ENCODE peak calls at places on chromosomes 11 and 22, in ten cellular contexts. One of them, this sample, is unnamed. For H3K4me1, the result is how much of the 10 kb centered on the place peaks cover.

GRCh38 chr11:9573054-9573774 is at the start of gene WEE1:
- DNase-seq in tibial nerve: peak
- DNase-seq in CD8-positive, alpha-beta T cell: peak
- DNase-seq in K562: peak
- DNase-seq in fibroblast of lung: peak
- DNase-seq in body of pancreas: peak
- DNase-seq in keratinocyte: peak
- DNase-seq in left ventricle myocardium inferior: peak
- DNase-seq in neural progenitor cell: peak
- DNase-seq in cardiac muscle cell: peak
- DNase-seq in this sample: peak

GRCh38 chr22:29216873-29217666 is 11.4 kb downstream of the EMID1 start:
- DNase-seq in tibial nerve: no peak
- DNase-seq in CD8-positive, alpha-beta T cell: no peak
- DNase-seq in K562: no peak
- DNase-seq in fibroblast of lung: no peak
- DNase-seq in body of pancreas: peak
- DNase-seq in keratinocyte: no peak
- DNase-seq in left ventricle myocardium inferior: no peak
- DNase-seq in neural progenitor cell: no peak
- DNase-seq in cardiac muscle cell: peak
- DNase-seq in this sample: no peak

GRCh38 chr11:102359372-102359771 is 12.4 kb downstream of the BIRC2 start:
- DNase-seq in tibial nerve: no peak
- DNase-seq in CD8-positive, alpha-beta T cell: no peak
- DNase-seq in K562: no peak
- DNase-seq in fibroblast of lung: no peak
- DNase-seq in body of pancreas: no peak
- DNase-seq in keratinocyte: no peak
- DNase-seq in left ventricle myocardium inferior: no peak
- DNase-seq in neural progenitor cell: no peak
- DNase-seq in cardiac muscle cell: no peak
- DNase-seq in this sample: no peak

GRCh38 chr22:40189979-40190378 is 12.3 kb downstream of the TNRC6B start:
- DNase-seq in tibial nerve: no peak
- DNase-seq in CD8-positive, alpha-beta T cell: no peak
- DNase-seq in K562: no peak
- DNase-seq in fibroblast of lung: no peak
- DNase-seq in body of pancreas: no peak
- DNase-seq in keratinocyte: no peak
- DNase-seq in left ventricle myocardium inferior: no peak
- DNase-seq in neural progenitor cell: no peak
- DNase-seq in cardiac muscle cell: no peak
- DNase-seq in this sample: no peak

GRCh38 chr22:19765477-19766234 is 5.1 kb downstream of the TBX1 start:
- DNase-seq in tibial nerve: no peak
- DNase-seq in CD8-positive, alpha-beta T cell: no peak
- DNase-seq in K562: peak
- DNase-seq in fibroblast of lung: no peak
- DNase-seq in body of pancreas: no peak
- DNase-seq in keratinocyte: no peak
- DNase-seq in left ventricle myocardium inferior: no peak
- DNase-seq in neural progenitor cell: peak
- DNase-seq in cardiac muscle cell: peak
- DNase-seq in this sample: no peak

GRCh38 chr11:70099578-70100282 is 21.6 kb downstream of the ANO1 start:
- DNase-seq in tibial nerve: no peak
- DNase-seq in CD8-positive, alpha-beta T cell: no peak
- DNase-seq in K562: no peak
- DNase-seq in fibroblast of lung: no peak
- DNase-seq in body of pancreas: no peak
- DNase-seq in keratinocyte: no peak
- DNase-seq in left ventricle myocardium inferior: no peak
- DNase-seq in neural progenitor cell: no peak
- DNase-seq in cardiac muscle cell: peak
- DNase-seq in this sample: no peak

GRCh38 chr11:339963-340362 is 19.3 kb upstream of the IFITM3 start:
- DNase-seq in tibial nerve: no peak
- DNase-seq in CD8-positive, alpha-beta T cell: no peak
- DNase-seq in K562: no peak
- DNase-seq in fibroblast of lung: no peak
- DNase-seq in body of pancreas: no peak
- DNase-seq in keratinocyte: no peak
- DNase-seq in left ventricle myocardium inferior: no peak
- DNase-seq in neural progenitor cell: no peak
- DNase-seq in cardiac muscle cell: no peak
- DNase-seq in this sample: no peak

GRCh38 chr11:129146196-129146595 is 45.9 kb downstream of the ARHGAP32 start:
- DNase-seq in tibial nerve: no peak
- DNase-seq in CD8-positive, alpha-beta T cell: no peak
- DNase-seq in K562: no peak
- DNase-seq in fibroblast of lung: peak
- DNase-seq in body of pancreas: no peak
- DNase-seq in keratinocyte: no peak
- DNase-seq in left ventricle myocardium inferior: no peak
- DNase-seq in neural progenitor cell: no peak
- DNase-seq in cardiac muscle cell: peak
- DNase-seq in this sample: no peak

GRCh38 chr11:120536797-120537169 is 25.2 kb downstream of the GRIK4 start:
- DNase-seq in tibial nerve: no peak
- DNase-seq in CD8-positive, alpha-beta T cell: no peak
- DNase-seq in K562: no peak
- DNase-seq in fibroblast of lung: no peak
- DNase-seq in body of pancreas: no peak
- DNase-seq in keratinocyte: no peak
- DNase-seq in left ventricle myocardium inferior: no peak
- DNase-seq in neural progenitor cell: no peak
- DNase-seq in cardiac muscle cell: no peak
- DNase-seq in this sample: no peak

GRCh38 chr11:31808721-31809542 is 2.2 kb downstream of the PAX6 start:
- DNase-seq in tibial nerve: no peak
- DNase-seq in CD8-positive, alpha-beta T cell: no peak
- DNase-seq in K562: no peak
- DNase-seq in fibroblast of lung: no peak
- DNase-seq in body of pancreas: no peak
- DNase-seq in keratinocyte: no peak
- DNase-seq in left ventricle myocardium inferior: no peak
- DNase-seq in neural progenitor cell: peak
- DNase-seq in cardiac muscle cell: no peak
- DNase-seq in this sample: no peak

GRCh38 chr11:18844753-18845367 is 53.3 kb upstream of the PTPN5 start:
- DNase-seq in tibial nerve: no peak
- DNase-seq in CD8-positive, alpha-beta T cell: no peak
- DNase-seq in K562: peak
- DNase-seq in fibroblast of lung: peak
- DNase-seq in body of pancreas: no peak
- DNase-seq in keratinocyte: peak
- DNase-seq in left ventricle myocardium inferior: no peak
- DNase-seq in neural progenitor cell: peak
- DNase-seq in cardiac muscle cell: peak
- DNase-seq in this sample: peak

GRCh38 chr11:10806206-10806605 is 2.5 kb downstream of the EIF4G2 start:
- DNase-seq in tibial nerve: no peak
- DNase-seq in CD8-positive, alpha-beta T cell: no peak
- DNase-seq in K562: no peak
- DNase-seq in fibroblast of lung: no peak
- DNase-seq in body of pancreas: no peak
- DNase-seq in keratinocyte: no peak
- DNase-seq in left ventricle myocardium inferior: no peak
- DNase-seq in neural progenitor cell: no peak
- DNase-seq in cardiac muscle cell: no peak
- DNase-seq in this sample: no peak
- H3K4me3 ChIP-seq in tibial nerve: peak
- H3K4me3 ChIP-seq in CD8-positive, alpha-beta T cell: peak
- H3K4me3 ChIP-seq in K562: peak
- H3K4me3 ChIP-seq in fibroblast of lung: peak
- H3K4me3 ChIP-seq in body of pancreas: no peak
- H3K4me3 ChIP-seq in keratinocyte: no peak
- H3K4me3 ChIP-seq in left ventricle myocardium inferior: peak
- H3K4me3 ChIP-seq in neural progenitor cell: peak
- H3K4me3 ChIP-seq in cardiac muscle cell: no peak
- H3K4me3 ChIP-seq in this sample: no peak

GRCh38 chr22:46681010-46681409 is 57.0 kb downstream of the CERK start:
- DNase-seq in tibial nerve: no peak
- DNase-seq in CD8-positive, alpha-beta T cell: no peak
- DNase-seq in K562: peak
- DNase-seq in fibroblast of lung: no peak
- DNase-seq in body of pancreas: no peak
- DNase-seq in keratinocyte: no peak
- DNase-seq in left ventricle myocardium inferior: no peak
- DNase-seq in neural progenitor cell: no peak
- DNase-seq in cardiac muscle cell: no peak
- DNase-seq in this sample: no peak
- TF ChIP-seq CTCF in tibial nerve: no peak
- TF ChIP-seq CTCF in CD8-positive, alpha-beta T cell: peak
- TF ChIP-seq CTCF in K562: peak
- TF ChIP-seq CTCF in fibroblast of lung: no peak
- TF ChIP-seq CTCF in body of pancreas: peak
- TF ChIP-seq CTCF in keratinocyte: no peak
- TF ChIP-seq CTCF in left ventricle myocardium inferior: peak
- TF ChIP-seq CTCF in neural progenitor cell: no peak
- TF ChIP-seq CTCF in cardiac muscle cell: peak
- TF ChIP-seq CTCF in this sample: peak

GRCh38 chr11:48093795-48094642 is 113.7 kb downstream of the PTPRJ start:
- DNase-seq in tibial nerve: no peak
- DNase-seq in CD8-positive, alpha-beta T cell: no peak
- DNase-seq in K562: no peak
- DNase-seq in fibroblast of lung: peak
- DNase-seq in body of pancreas: no peak
- DNase-seq in keratinocyte: no peak
- DNase-seq in left ventricle myocardium inferior: no peak
- DNase-seq in neural progenitor cell: no peak
- DNase-seq in cardiac muscle cell: peak
- DNase-seq in this sample: peak

GRCh38 chr11:48096588-48097525 is 116.5 kb downstream of the PTPRJ start:
- DNase-seq in tibial nerve: no peak
- DNase-seq in CD8-positive, alpha-beta T cell: peak
- DNase-seq in K562: no peak
- DNase-seq in fibroblast of lung: no peak
- DNase-seq in body of pancreas: no peak
- DNase-seq in keratinocyte: no peak
- DNase-seq in left ventricle myocardium inferior: no peak
- DNase-seq in neural progenitor cell: no peak
- DNase-seq in cardiac muscle cell: no peak
- DNase-seq in this sample: no peak

GRCh38 chr11:48094643-48095339 is 114.4 kb downstream of the PTPRJ start:
- DNase-seq in tibial nerve: no peak
- DNase-seq in CD8-positive, alpha-beta T cell: peak
- DNase-seq in K562: no peak
- DNase-seq in fibroblast of lung: no peak
- DNase-seq in body of pancreas: no peak
- DNase-seq in keratinocyte: no peak
- DNase-seq in left ventricle myocardium inferior: no peak
- DNase-seq in neural progenitor cell: no peak
- DNase-seq in cardiac muscle cell: no peak
- DNase-seq in this sample: no peak

GRCh38 chr11:48098024-48098423 is 117.7 kb downstream of the PTPRJ start:
- DNase-seq in tibial nerve: no peak
- DNase-seq in CD8-positive, alpha-beta T cell: no peak
- DNase-seq in K562: no peak
- DNase-seq in fibroblast of lung: no peak
- DNase-seq in body of pancreas: no peak
- DNase-seq in keratinocyte: no peak
- DNase-seq in left ventricle myocardium inferior: no peak
- DNase-seq in neural progenitor cell: no peak
- DNase-seq in cardiac muscle cell: no peak
- DNase-seq in this sample: no peak

GRCh38 chr11:48095779-48096470 is 115.6 kb downstream of the PTPRJ start:
- DNase-seq in tibial nerve: no peak
- DNase-seq in CD8-positive, alpha-beta T cell: peak
- DNase-seq in K562: no peak
- DNase-seq in fibroblast of lung: no peak
- DNase-seq in body of pancreas: no peak
- DNase-seq in keratinocyte: no peak
- DNase-seq in left ventricle myocardium inferior: no peak
- DNase-seq in neural progenitor cell: no peak
- DNase-seq in cardiac muscle cell: peak
- DNase-seq in this sample: no peak
- H3K4me1 ChIP-seq in tibial nerve: half or more
- H3K4me1 ChIP-seq in CD8-positive, alpha-beta T cell: under half
- H3K4me1 ChIP-seq in K562: under half
- H3K4me1 ChIP-seq in fibroblast of lung: under half
- H3K4me1 ChIP-seq in body of pancreas: under half
- H3K4me1 ChIP-seq in keratinocyte: under half
- H3K4me1 ChIP-seq in left ventricle myocardium inferior: under half
- H3K4me1 ChIP-seq in neural progenitor cell: under half
- H3K4me1 ChIP-seq in cardiac muscle cell: under half
- H3K4me1 ChIP-seq in this sample: under half

GRCh38 chr22:37240941-37241320 is 3.1 kb downstream of the RAC2 start:
- DNase-seq in tibial nerve: no peak
- DNase-seq in CD8-positive, alpha-beta T cell: peak
- DNase-seq in K562: no peak
- DNase-seq in fibroblast of lung: no peak
- DNase-seq in body of pancreas: no peak
- DNase-seq in keratinocyte: no peak
- DNase-seq in left ventricle myocardium inferior: no peak
- DNase-seq in neural progenitor cell: no peak
- DNase-seq in cardiac muscle cell: no peak
- DNase-seq in this sample: no peak

GRCh38 chr22:37244114-37244921 is at the start of gene RAC2:
- DNase-seq in tibial nerve: peak
- DNase-seq in CD8-positive, alpha-beta T cell: peak
- DNase-seq in K562: peak
- DNase-seq in fibroblast of lung: peak
- DNase-seq in body of pancreas: peak
- DNase-seq in keratinocyte: peak
- DNase-seq in left ventricle myocardium inferior: peak
- DNase-seq in neural progenitor cell: peak
- DNase-seq in cardiac muscle cell: peak
- DNase-seq in this sample: no peak

GRCh38 chr22:37243402-37244113 is 511 bp downstream of the RAC2 start:
- DNase-seq in tibial nerve: no peak
- DNase-seq in CD8-positive, alpha-beta T cell: peak
- DNase-seq in K562: peak
- DNase-seq in fibroblast of lung: no peak
- DNase-seq in body of pancreas: no peak
- DNase-seq in keratinocyte: no peak
- DNase-seq in left ventricle myocardium inferior: no peak
- DNase-seq in neural progenitor cell: no peak
- DNase-seq in cardiac muscle cell: no peak
- DNase-seq in this sample: no peak

GRCh38 chr22:37241351-37242142 is 2.5 kb downstream of the RAC2 start:
- DNase-seq in tibial nerve: no peak
- DNase-seq in CD8-positive, alpha-beta T cell: peak
- DNase-seq in K562: no peak
- DNase-seq in fibroblast of lung: no peak
- DNase-seq in body of pancreas: no peak
- DNase-seq in keratinocyte: no peak
- DNase-seq in left ventricle myocardium inferior: no peak
- DNase-seq in neural progenitor cell: no peak
- DNase-seq in cardiac muscle cell: no peak
- DNase-seq in this sample: no peak

DNA sequence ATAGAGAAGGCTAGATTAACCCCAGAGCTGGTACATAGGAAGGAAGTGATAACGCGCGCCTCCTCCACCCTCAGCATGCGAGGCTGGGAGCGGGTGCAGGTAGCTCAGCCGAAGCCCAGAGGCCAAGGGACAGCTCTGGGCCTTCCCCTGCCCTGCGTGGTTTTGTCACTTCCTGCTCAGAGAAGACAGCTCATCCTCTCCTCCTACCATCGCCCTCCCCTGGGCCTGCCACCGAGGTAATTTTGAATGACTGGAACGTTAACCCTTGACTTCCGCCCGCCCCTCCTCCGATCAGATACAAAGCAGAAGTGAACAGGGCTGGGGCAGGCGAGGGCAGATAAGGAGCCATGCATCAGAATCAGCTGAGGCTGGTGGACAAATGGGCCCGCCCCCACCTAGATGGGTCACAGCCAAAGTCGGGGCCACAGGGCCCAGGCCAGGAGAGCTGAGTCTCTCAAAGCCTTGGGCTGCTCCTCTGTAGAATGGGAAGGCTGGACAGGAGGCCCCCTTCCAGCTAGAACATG is 1.6 kb downstream of the RAC2 start:
- DNase-seq in tibial nerve: no peak
- DNase-seq in CD8-positive, alpha-beta T cell: peak
- DNase-seq in K562: peak
- DNase-seq in fibroblast of lung: no peak
- DNase-seq in body of pancreas: no peak
- DNase-seq in keratinocyte: no peak
- DNase-seq in left ventricle myocardium inferior: peak
- DNase-seq in neural progenitor cell: no peak
- DNase-seq in cardiac muscle cell: peak
- DNase-seq in this sample: no peak
- H3K4me3 ChIP-seq in tibial nerve: peak
- H3K4me3 ChIP-seq in CD8-positive, alpha-beta T cell: peak
- H3K4me3 ChIP-seq in K562: peak
- H3K4me3 ChIP-seq in fibroblast of lung: no peak
- H3K4me3 ChIP-seq in body of pancreas: no peak
- H3K4me3 ChIP-seq in keratinocyte: peak
- H3K4me3 ChIP-seq in left ventricle myocardium inferior: peak
- H3K4me3 ChIP-seq in neural progenitor cell: no peak
- H3K4me3 ChIP-seq in cardiac muscle cell: no peak
- H3K4me3 ChIP-seq in this sample: no peak